ENCODE peak calls at places on chromosomes 1 and 21, in five cellular contexts. C is cardiac fibroblast; Y is T follicular helper cell; I is activated CD8-positive, alpha-beta memory T cell treated with anti-CD3 and anti-CD28 coated beads for 4 hours; W is Caco-2. H is an unnamed sample.
A peak's percentile ranks its signal among the peaks of the same experiment; 100 is the strongest.

GRCh38 chr1:97632776-97633175 is 288.1 kb downstream of the DPYD start:
- DNase-seq in Y (no peak), W (no peak), I (no peak), C (peak; percentile 61), H (no peak)

GRCh38 chr1:108080448-108080847 is 115.5 kb upstream of the VAV3 start:
- DNase-seq in C (no peak), Y (no peak), I (peak; percentile 29), W (no peak), H (no peak)

GRCh38 chr1:85818371-85818770 is 110.1 kb upstream of the ZNHIT6 start:
- DNase-seq in I (no peak), Y (no peak), C (peak; percentile 54), W (no peak), H (no peak)

GRCh38 chr21:44530903-44531605 is 8.9 kb downstream of the KRTAP10-1 start:
- DNase-seq in Y (no peak), C (no peak), I (no peak), W (no peak), H (no peak)

GRCh38 chr1:231416896-231417295 is 5.2 kb downstream of the EGLN1 start:
- DNase-seq in C (no peak), W (no peak), Y (no peak), I (no peak), H (no peak)

GRCh38 chr1:155250246-155250632 is 5.0 kb downstream of the ENTREP3 start:
- DNase-seq in Y (no peak), C (no peak), I (no peak), W (no peak), H (no peak)

GRCh38 chr1:157968951-157969350 is 24.5 kb upstream of the KIRREL1 start:
- DNase-seq in W (no peak), Y (no peak), I (no peak), C (peak; percentile 98), H (no peak)

GRCh38 chr1:32765561-32766327 is 51.4 kb downstream of the YARS1 start:
- DNase-seq in Y (no peak), C (no peak), W (no peak), I (no peak), H (no peak)

GRCh38 chr1:28110555-28110954 is 22.1 kb upstream of the EYA3 start:
- DNase-seq in W (no peak), I (no peak), Y (no peak), C (peak; percentile 50), H (no peak)

GRCh38 chr1:164794310-164794709 is 235.3 kb downstream of the PBX1 start:
- DNase-seq in C (peak; percentile 95), W (no peak), I (no peak), Y (no peak), H (no peak)

GRCh38 chr1:112754116-112754628 is 39.0 kb upstream of the PPM1J start:
- DNase-seq in Y (no peak), C (no peak), W (no peak), I (no peak), H (no peak)

GRCh38 chr1:156232222-156232621 is 9.8 kb upstream of the BGLAP start:
- DNase-seq in I (no peak), Y (no peak), W (no peak), C (no peak), H (no peak)

GRCh38 chr1:77678628-77679610 is 3.5 kb downstream of the ZZZ3 start:
- DNase-seq in W (no peak), I (no peak), Y (no peak), C (no peak), H (no peak)

GRCh38 chr1:7856345-7856744 is 3.5 kb upstream of the UTS2 start:
- DNase-seq in C (peak; percentile 3), W (no peak), I (no peak), Y (no peak), H (no peak)

GRCh38 chr1:16092097-16092922 is 18.9 kb upstream of the FAM131C start:
- DNase-seq in I (no peak), W (no peak), Y (no peak), C (no peak), H (no peak)

GRCh38 chr1:16918371-16918770 is 3.4 kb upstream of the CROCC start:
- DNase-seq in I (no peak), C (no peak), Y (no peak), W (no peak), H (no peak)

H was measured in activated effector memory CD4-positive, alpha-beta T cell treated with Interleukin-2 at 50 U/mL for 16 hours.